ENCODE peak calls at places on chromosomes 5 and 9, in four cellular contexts. L is B cell, X is foreskin fibroblast, Y is PC-3. A is an unnamed sample.
A peak's percentile ranks its signal among the peaks of the same experiment; 100 is the strongest.

GRCh38 chr5:157026789-157027424 is 32.0 kb downstream of the HAVCR1 start:
- DNase-seq in L (peak; percentile 26), X (no peak), Y (peak; percentile 85), A (no peak)

GRCh38 chr5:137096149-137097103 is 402.7 kb downstream of the SPOCK1 start:
- DNase-seq in L (no peak), X (no peak), Y (peak; percentile 69), A (no peak)

GRCh38 chr9:6024035-6024554 is 8.7 kb upstream of the RANBP6 start:
- DNase-seq in L (peak; percentile 43), X (peak; percentile 17), Y (peak; percentile 37), A (no peak)

GRCh38 chr9:137423810-137424291 is 658 bp downstream of the NOXA1 start:
- DNase-seq in L (no peak), X (peak; percentile 76), Y (peak; percentile 51), A (no peak)

GRCh38 chr9:136994180-136994884 is 2.0 kb downstream of the CLIC3 start:
- DNase-seq in L (no peak), X (no peak), Y (no peak), A (no peak)

GRCh38 chr9:123048748-123049147 is 15.3 kb downstream of the GPR21 start:
- DNase-seq in L (no peak), X (peak; percentile 37), Y (no peak), A (no peak)

GRCh38 chr5:149130121-149130931 is 11.0 kb upstream of the ABLIM3 start:
- DNase-seq in L (no peak), X (peak; percentile 72), Y (peak; percentile 85), A (no peak)

GRCh38 chr5:124652514-124652819 is 94.0 kb downstream of the ZNF608 start:
- DNase-seq in L (no peak), X (no peak), Y (no peak), A (no peak)

GRCh38 chr9:35501941-35502340 is 12.0 kb downstream of the RUSC2 start:
- DNase-seq in L (no peak), X (peak; percentile 48), Y (no peak), A (no peak)

GRCh38 chr5:114678778-114679177 is 316.9 kb downstream of the KCNN2 start:
- DNase-seq in L (no peak), X (no peak), Y (no peak), A (no peak)

GRCh38 chr9:33510264-33511183 is 13.5 kb upstream of the ANKRD18B start:
- DNase-seq in L (peak; percentile 21), X (peak; percentile 74), Y (peak; percentile 58), A (no peak)

GRCh38 chr5:65481171-65481575 is 547 bp downstream of the ADAMTS6 start:
- DNase-seq in L (no peak), X (no peak), Y (no peak), A (no peak)

GRCh38 chr5:98454904-98455303 is 318.6 kb upstream of the RGMB start:
- DNase-seq in L (no peak), X (peak; percentile 93), Y (peak; percentile 97), A (no peak)

GRCh38 chr5:152051499-152052454 is 127.1 kb upstream of the GLRA1 start:
- DNase-seq in L (no peak), X (no peak), Y (no peak), A (no peak)

GRCh38 chr5:152046361-152046760 is 121.7 kb upstream of the GLRA1 start:
- DNase-seq in L (no peak), X (no peak), Y (no peak), A (no peak)
- TF ChIP-seq CTCF in L (no peak), X (no peak), Y (no peak), A (no peak)

DNA sequence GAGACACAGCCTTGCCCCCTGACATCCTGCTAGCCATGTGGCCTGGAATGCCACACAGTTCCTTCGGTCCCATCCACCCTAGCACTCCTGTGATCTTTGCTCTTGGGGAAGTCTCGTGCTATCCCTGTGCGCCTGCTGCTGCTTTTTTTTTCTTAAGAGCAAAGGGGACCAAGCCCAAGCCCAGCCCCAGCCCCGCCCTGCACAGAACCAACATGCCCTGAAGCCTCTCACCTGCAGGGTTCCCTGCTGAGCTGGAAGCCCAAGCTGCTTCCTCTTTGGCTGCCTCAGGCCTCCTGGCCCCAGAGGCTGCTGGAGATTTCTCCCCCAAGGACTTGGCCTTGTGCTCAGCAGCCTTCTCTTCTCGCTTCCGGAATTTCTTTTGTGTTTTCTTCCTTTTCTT is 1.8 kb downstream of the SURF6 start:
- DNase-seq in L (no peak), X (no peak), Y (peak; percentile 28), A (no peak)
- TF ChIP-seq CTCF in L (no peak), X (no peak), Y (no peak), A (no peak)

GRCh38 chr9:97109194-97109811 is 70.4 kb upstream of the CTSV start:
- DNase-seq in L (no peak), X (peak; percentile 21), Y (peak; percentile 75), A (no peak)
- TF ChIP-seq CTCF in L (no peak), X (peak; percentile 31), Y (peak; percentile 78), A (no peak)

DNA sequence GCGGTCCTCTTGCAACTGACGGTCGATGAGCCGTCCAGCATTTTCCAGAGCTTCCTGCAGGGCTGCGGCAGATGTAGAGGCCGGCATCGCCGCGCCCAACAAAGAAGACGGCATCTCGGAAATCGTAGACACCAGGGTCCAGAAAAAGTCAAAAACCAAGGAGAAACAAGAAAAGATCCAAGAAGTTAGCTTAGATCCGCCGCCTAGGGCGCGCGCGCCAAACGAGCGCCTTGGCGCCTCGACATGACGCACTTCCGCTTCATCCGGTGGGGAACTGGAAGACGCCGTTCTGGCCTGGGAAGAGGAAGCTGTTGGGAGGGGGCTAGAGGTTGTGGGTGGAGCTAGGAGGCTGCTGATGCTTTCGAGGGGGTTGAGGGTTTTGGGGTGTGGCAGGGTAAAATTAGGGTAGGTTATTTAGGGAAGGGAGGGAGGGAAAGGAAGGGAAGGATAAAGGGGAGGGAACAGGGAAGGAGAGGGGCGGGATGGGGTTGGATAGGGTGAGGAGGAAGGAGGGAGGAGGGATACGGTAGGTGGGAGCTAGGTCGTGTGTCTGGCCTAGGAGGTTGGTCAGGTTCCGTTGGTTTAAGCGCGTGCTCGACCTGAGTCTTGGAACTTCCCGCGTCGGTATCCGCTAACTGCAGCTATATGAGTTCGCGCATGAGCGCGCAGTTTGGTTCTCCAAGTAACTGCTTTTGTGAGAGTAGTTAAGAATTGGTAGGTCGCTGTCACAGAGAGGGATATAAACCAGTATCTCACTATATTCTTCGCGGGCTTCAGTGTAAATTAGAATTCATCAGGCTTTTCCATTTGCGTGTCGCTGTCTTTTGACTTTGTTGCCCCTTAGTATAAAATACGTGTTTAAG is at the start of gene NUP155:
- DNase-seq in L (peak; percentile 80), X (peak; percentile 98), Y (peak; percentile 98), A (peak; percentile 65)
- TF ChIP-seq CTCF in L (no peak), X (no peak), Y (no peak), A (no peak)

GRCh38 chr9:77177143-77177893 is at the start of gene VPS13A:
- DNase-seq in L (peak; percentile 89), X (peak; percentile 97), Y (peak; percentile 91), A (peak; percentile 69)
- TF ChIP-seq CTCF in L (peak; percentile 27), X (peak; percentile 11), Y (peak; percentile 28), A (no peak)

DNA sequence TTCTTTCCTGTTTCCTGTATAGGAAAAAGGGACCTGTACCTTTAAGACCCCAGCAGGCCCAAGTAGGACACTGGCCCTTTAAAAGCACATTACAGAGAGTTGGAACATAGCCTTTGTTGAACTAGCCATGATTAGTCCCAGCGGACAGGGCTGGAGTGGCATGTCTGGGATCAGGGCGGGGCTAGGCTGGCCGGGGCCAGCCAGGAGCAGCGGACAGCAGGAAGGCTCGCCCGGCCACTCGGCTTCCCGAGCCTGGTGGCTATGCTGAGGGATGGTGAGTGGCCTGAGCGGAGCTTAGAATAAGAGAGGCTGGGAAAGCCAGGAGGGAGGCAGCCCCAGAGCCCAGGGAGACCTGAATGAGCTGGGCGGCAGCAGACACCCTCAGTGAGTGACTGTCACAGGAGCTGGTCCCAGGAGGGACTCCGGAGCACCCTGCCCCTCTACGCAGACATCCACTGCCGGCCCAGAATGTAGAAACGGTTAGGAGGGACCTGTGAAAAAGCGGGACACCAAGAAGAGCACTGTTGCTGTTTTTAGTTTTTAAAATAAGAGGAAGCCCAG is 92.1 kb downstream of the DAB2IP start:
- DNase-seq in L (no peak), X (peak; percentile 95), Y (peak; percentile 82), A (no peak)
- TF ChIP-seq CTCF in L (no peak), X (no peak), Y (no peak), A (peak; percentile 7)

GRCh38 chr9:85743290-85744128 is 1.8 kb upstream of the AGTPBP1 start:
- DNase-seq in L (no peak), X (peak; percentile 65), Y (peak; percentile 77), A (no peak)

GRCh38 chr9:85742630-85742928 is 825 bp upstream of the AGTPBP1 start:
- DNase-seq in L (no peak), X (peak; percentile 65), Y (peak; percentile 40), A (no peak)

GRCh38 chr9:85745203-85745602 is 3.4 kb upstream of the AGTPBP1 start:
- DNase-seq in L (no peak), X (no peak), Y (no peak), A (no peak)

GRCh38 chr9:85746309-85746708 is 4.6 kb upstream of the AGTPBP1 start:
- DNase-seq in L (no peak), X (no peak), Y (no peak), A (no peak)

GRCh38 chr9:85744481-85744880 is 2.7 kb upstream of the AGTPBP1 start:
- DNase-seq in L (no peak), X (no peak), Y (no peak), A (no peak)
- TF ChIP-seq CTCF in L (no peak), X (no peak), Y (no peak), A (no peak)